ENCODE peak calls at places on chromosomes 2 and 18, in seven cellular contexts. L is left ventricle myocardium inferior, K is BJ, S is transverse colon, J is foreskin fibroblast, Z is heart right ventricle, V is gastrocnemius medialis. G is an unnamed sample.

GRCh38 chr2:62201307-62201706 is 5.4 kb downstream of the B3GNT2 start:
- DNase-seq in L (no peak), K (peak; percentile 33), S (no peak), J (no peak), Z (no peak), V (no peak), G (peak; percentile 34)

GRCh38 chr2:45320956-45321355 is 290.1 kb downstream of the SRBD1 start:
- DNase-seq in L (no peak), K (no peak), S (no peak), J (no peak), Z (no peak), V (no peak), G (no peak)

GRCh38 chr18:58396966-58397365 is 231.9 kb downstream of the ALPK2 start:
- DNase-seq in L (no peak), K (no peak), S (no peak), J (no peak), Z (no peak), V (no peak), G (peak; percentile 28)

GRCh38 chr2:189551808-189552207 is 28.8 kb downstream of the SLC40A1 start:
- DNase-seq in L (no peak), K (no peak), S (no peak), J (no peak), Z (no peak), V (no peak), G (no peak)

GRCh38 chr2:29212009-29212408 is 96.8 kb downstream of the CLIP4 start:
- DNase-seq in L (no peak), K (peak; percentile 12), S (no peak), J (peak; percentile 50), Z (no peak), V (no peak), G (no peak)

GRCh38 chr18:27121108-27121507 is 64.0 kb downstream of the CHST9 start:
- DNase-seq in L (no peak), K (no peak), S (no peak), J (no peak), Z (no peak), V (no peak), G (no peak)

GRCh38 chr2:220188031-220188430 is 560.6 kb downstream of the SLC4A3 start:
- DNase-seq in L (no peak), K (peak; percentile 27), S (no peak), J (peak; percentile 83), Z (no peak), V (no peak), G (peak; percentile 29)

GRCh38 chr18:53567935-53568574 is 656.4 kb downstream of the MBD2 start:
- DNase-seq in L (no peak), K (peak; percentile 1), S (no peak), J (peak; percentile 6), Z (no peak), V (no peak), G (peak; percentile 57)

GRCh38 chr2:47232738-47233415 is 77.8 kb upstream of the STPG4 start:
- DNase-seq in L (no peak), K (no peak), S (no peak), J (no peak), Z (no peak), V (no peak), G (no peak)

GRCh38 chr2:20403693-20404381 is 43.0 kb upstream of the RHOB start:
- DNase-seq in L (no peak), K (no peak), S (peak; percentile 6), J (no peak), Z (no peak), V (no peak), G (peak; percentile 17)

GRCh38 chr2:237440819-237441281 is 26.9 kb upstream of the COL6A3 start:
- DNase-seq in L (no peak), K (no peak), S (no peak), J (no peak), Z (no peak), V (no peak), G (peak; percentile 49)

GRCh38 chr18:79786781-79787526 is 10.8 kb upstream of the KCNG2 start:
- DNase-seq in L (no peak), K (peak; percentile 35), S (no peak), J (peak; percentile 37), Z (no peak), V (no peak), G (peak; percentile 60)

GRCh38 chr2:217379807-217380206 is 519.9 kb upstream of the TNP1 start:
- DNase-seq in L (no peak), K (no peak), S (no peak), J (no peak), Z (no peak), V (no peak), G (no peak)

GRCh38 chr18:57533399-57533884 is 53.1 kb downstream of the FECH start:
- DNase-seq in L (no peak), K (no peak), S (no peak), J (peak; percentile 42), Z (no peak), V (no peak), G (no peak)

GRCh38 chr2:44285237-44285636 is 10.0 kb downstream of the SLC3A1 start:
- DNase-seq in L (no peak), K (no peak), S (peak; percentile 12), J (no peak), Z (no peak), V (no peak), G (no peak)

GRCh38 chr18:41875094-41875780 is 79.8 kb upstream of the PIK3C3 start:
- DNase-seq in L (no peak), K (no peak), S (no peak), J (peak; percentile 41), Z (no peak), V (no peak), G (peak; percentile 59)

GRCh38 chr2:232925153-232925768 is 55.2 kb downstream of the SNORC start:
- DNase-seq in L (no peak), K (no peak), S (no peak), J (no peak), Z (no peak), V (peak; percentile 65), G (no peak)

GRCh38 chr2:68263632-68264031 is 11.3 kb upstream of the PPP3R1 start:
- DNase-seq in L (no peak), K (no peak), S (no peak), J (no peak), Z (no peak), V (no peak), G (no peak)

GRCh38 chr2:77268626-77269025 is 253.6 kb downstream of the LRRTM4 start:
- DNase-seq in L (no peak), K (no peak), S (no peak), J (no peak), Z (no peak), V (no peak), G (no peak)

GRCh38 chr2:173016451-173016850 is 59.2 kb upstream of the MAP3K20 start:
- DNase-seq in L (no peak), K (no peak), S (no peak), J (no peak), Z (no peak), V (no peak), G (no peak)

GRCh38 chr2:201643216-201643651 is at the start of gene TMEM237:
- DNase-seq in L (peak; percentile 49), K (no peak), S (peak; percentile 47), J (no peak), Z (peak; percentile 33), V (peak; percentile 29), G (peak; percentile 32)

GRCh38 chr18:11237066-11237465 is 87.7 kb upstream of the PIEZO2 start:
- DNase-seq in L (no peak), K (no peak), S (no peak), J (no peak), Z (no peak), V (no peak), G (no peak)
- H3K4me3 ChIP-seq in L (no peak overlapping the region), K (no peak overlapping the region), S (no peak overlapping the region), J (no peak overlapping the region), Z (no peak overlapping the region), V (no peak overlapping the region), G (no peak overlapping the region)

DNA sequence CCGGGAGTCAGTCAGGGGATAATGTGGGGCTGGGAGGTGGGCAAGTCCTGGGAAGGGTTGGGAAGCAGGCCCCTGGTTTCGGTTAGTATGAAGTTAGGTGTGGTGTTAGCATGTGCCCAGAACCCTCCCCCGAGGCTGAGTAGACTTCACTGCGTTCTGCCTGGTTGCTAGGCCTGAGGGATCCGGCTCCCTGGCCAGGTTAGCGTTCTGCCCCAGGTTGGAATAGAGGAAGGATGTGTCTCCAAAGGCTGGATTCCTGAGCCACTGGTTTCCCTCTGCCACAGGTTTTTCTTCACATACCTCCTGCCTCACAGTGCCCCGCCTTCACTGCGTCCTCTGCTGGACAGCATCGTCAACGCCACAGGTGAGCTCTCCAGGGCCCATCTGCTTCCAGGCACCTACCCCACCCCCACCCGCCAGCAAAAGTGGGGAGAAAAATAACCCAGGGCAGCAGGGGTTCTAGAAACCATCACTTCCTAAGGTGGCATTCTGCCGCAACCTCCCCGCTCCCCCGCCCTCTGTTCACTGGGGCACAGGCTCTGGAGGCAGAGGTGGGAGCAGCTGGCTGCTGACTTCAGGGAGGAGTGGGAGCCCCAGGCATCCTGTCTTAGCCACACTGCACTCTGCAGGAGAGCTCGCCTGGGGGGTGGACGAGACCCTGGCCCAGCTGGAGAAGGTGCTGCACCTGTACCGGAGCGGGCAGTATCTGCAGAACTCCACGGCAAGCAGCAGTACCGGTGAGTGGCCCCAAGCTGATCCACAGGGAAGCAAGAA is 7.0 kb downstream of the PKDCC start:
- DNase-seq in L (no peak), K (no peak), S (peak; percentile 85), J (no peak), Z (no peak), V (peak; percentile 74), G (no peak)
- TF ChIP-seq CTCF in L (no peak), K (no peak), S (peak; percentile 44), J (no peak), Z (peak; percentile 20), V (peak; percentile 32), G (no peak)

DNA sequence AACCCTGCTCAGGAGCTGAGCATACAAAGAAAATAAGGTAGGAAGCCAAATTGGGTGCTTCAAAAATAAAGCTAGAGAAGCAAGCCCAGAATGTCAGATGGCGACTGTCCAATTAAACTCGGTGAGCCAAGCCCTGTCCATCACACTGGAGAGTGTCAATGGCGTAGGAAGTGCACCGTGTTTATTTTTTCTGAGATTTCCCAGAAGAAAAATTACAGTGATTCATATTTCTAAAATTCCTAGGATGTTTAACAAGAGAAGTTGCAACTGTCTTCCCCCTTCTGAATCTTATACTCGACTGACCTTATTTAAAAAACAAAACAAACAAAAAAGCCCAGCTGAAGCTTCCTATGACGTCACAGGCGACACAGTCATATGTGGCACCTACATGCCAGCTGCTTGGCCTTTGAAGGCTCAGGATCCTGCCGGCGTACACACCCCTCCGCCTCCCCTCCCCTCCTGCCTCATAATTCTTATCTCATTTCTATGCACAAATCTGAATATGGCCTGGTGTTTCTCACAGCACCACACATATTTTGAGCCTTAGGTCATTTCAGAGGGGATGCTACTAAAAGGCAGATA is 60.8 kb downstream of the MBP start:
- DNase-seq in L (no peak), K (peak; percentile 60), S (no peak), J (peak; percentile 89), Z (no peak), V (no peak), G (peak; percentile 96)
- H3K4me3 ChIP-seq in L (no peak overlapping the region), K (no peak overlapping the region), S (no peak overlapping the region), J (no peak overlapping the region), Z (no peak overlapping the region), V (no peak overlapping the region), G (no peak overlapping the region)

DNA sequence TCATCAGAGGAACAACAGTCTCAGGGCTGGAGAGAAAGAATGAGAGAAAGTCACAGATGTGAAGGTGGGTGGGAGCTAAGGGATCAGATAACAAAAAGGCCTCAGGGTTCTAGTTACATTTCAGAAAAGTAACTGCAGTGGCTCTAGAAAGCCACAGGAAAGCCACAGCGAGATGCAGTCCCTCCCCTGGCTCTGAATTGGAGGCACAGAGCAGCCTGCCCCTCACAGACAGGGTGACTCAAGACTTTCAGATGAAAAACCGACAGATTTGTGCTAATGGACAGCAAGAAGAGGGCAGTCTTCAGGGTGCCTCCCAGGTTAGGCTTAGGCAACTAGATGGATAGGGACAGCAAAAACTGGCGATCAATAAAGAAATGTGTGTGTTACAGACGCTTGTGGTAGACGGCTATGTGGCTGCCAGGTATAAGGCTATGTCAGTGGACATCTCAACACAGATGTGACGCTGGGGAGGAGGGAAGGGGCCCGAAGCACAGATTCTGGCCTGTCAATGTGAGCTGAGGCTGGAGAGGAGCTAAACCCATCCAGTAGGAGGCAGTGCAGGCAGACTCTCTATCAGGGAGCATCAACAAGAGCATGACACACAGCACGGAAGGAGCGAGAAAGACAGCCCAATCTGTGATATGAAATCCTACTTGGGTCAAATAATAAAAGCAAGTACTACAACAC is 26.2 kb downstream of the UNC50 start:
- DNase-seq in L (no peak), K (no peak), S (no peak), J (no peak), Z (no peak), V (no peak), G (no peak)
- TF ChIP-seq CTCF in L (no peak), K (no peak), S (no peak), J (peak; percentile 14), Z (no peak), V (no peak), G (peak; percentile 31)

G was measured in fibroblast of pulmonary artery.